ENCODE peak calls at places on chromosomes 16 and 17, in ten cellular contexts. G is heart right ventricle, A is prostate gland, C is brain microvascular endothelial cell, Y is right lobe of liver, U is body of pancreas, K is ovary, R is foreskin keratinocyte, T is adrenal gland, F is cardiac muscle cell. I is an unnamed sample.

GRCh38 chr17:74528491-74529199 is 2.6 kb downstream of the CD300LB start:
- DNase-seq in G (no peak), A (no peak), C (no peak), Y (peak; percentile 48), U (no peak), K (peak; percentile 6), R (no peak), T (peak; percentile 68), F (no peak), I (peak; percentile 22)

GRCh38 chr17:64617125-64617780 is 44.9 kb downstream of the SMURF2 start:
- DNase-seq in G (no peak), A (no peak), C (no peak), Y (no peak), U (no peak), K (no peak), R (no peak), T (no peak), F (no peak), I (no peak)

GRCh38 chr17:70288540-70289290 is 119.4 kb downstream of the KCNJ2 start:
- DNase-seq in G (no peak), A (no peak), C (no peak), Y (no peak), U (no peak), K (no peak), R (peak; percentile 34), T (no peak), F (peak; percentile 22), I (no peak)

GRCh38 chr16:3471518-3472176 is 23.6 kb downstream of the C16orf90 start:
- DNase-seq in G (no peak), A (no peak), C (no peak), Y (no peak), U (no peak), K (no peak), R (no peak), T (no peak), F (no peak), I (no peak)

GRCh38 chr17:82006468-82007227 is 16.0 kb downstream of the CENPX start:
- DNase-seq in G (no peak), A (no peak), C (no peak), Y (no peak), U (no peak), K (no peak), R (peak; percentile 41), T (peak; percentile 76), F (peak; percentile 74), I (no peak)

GRCh38 chr17:41873559-41874292 is 8.5 kb upstream of the KLHL11 start:
- DNase-seq in G (no peak), A (no peak), C (no peak), Y (peak; percentile 85), U (no peak), K (no peak), R (no peak), T (no peak), F (no peak), I (no peak)

GRCh38 chr17:2962729-2963128 is 100.7 kb downstream of the OR1D5 start:
- DNase-seq in G (no peak), A (no peak), C (no peak), Y (peak; percentile 40), U (no peak), K (no peak), R (no peak), T (no peak), F (no peak), I (no peak)

GRCh38 chr16:57834936-57835335 is 32.6 kb upstream of the KIFC3 start:
- DNase-seq in G (no peak), A (no peak), C (peak; percentile 52), Y (no peak), U (no peak), K (no peak), R (peak; percentile 87), T (no peak), F (peak; percentile 29), I (no peak)

GRCh38 chr17:73802314-73802713 is 158.1 kb upstream of the SDK2 start:
- DNase-seq in G (no peak), A (no peak), C (no peak), Y (no peak), U (no peak), K (no peak), R (no peak), T (no peak), F (no peak), I (no peak)

GRCh38 chr17:4539025-4539424 is 16.2 kb downstream of the MYBBP1A start:
- DNase-seq in G (no peak), A (no peak), C (no peak), Y (no peak), U (no peak), K (no peak), R (no peak), T (no peak), F (no peak), I (no peak)

GRCh38 chr17:4541041-4541327 is 14.2 kb downstream of the MYBBP1A start:
- DNase-seq in G (no peak), A (no peak), C (no peak), Y (no peak), U (no peak), K (no peak), R (no peak), T (no peak), F (no peak), I (no peak)

GRCh38 chr17:4541328-4542002 is 13.7 kb downstream of the MYBBP1A start:
- DNase-seq in G (peak; percentile 27), A (no peak), C (no peak), Y (no peak), U (peak; percentile 15), K (no peak), R (no peak), T (no peak), F (no peak), I (no peak)

GRCh38 chr17:4539576-4540223 is 15.5 kb downstream of the MYBBP1A start:
- DNase-seq in G (no peak), A (no peak), C (no peak), Y (no peak), U (no peak), K (no peak), R (no peak), T (no peak), F (no peak), I (no peak)

DNA sequence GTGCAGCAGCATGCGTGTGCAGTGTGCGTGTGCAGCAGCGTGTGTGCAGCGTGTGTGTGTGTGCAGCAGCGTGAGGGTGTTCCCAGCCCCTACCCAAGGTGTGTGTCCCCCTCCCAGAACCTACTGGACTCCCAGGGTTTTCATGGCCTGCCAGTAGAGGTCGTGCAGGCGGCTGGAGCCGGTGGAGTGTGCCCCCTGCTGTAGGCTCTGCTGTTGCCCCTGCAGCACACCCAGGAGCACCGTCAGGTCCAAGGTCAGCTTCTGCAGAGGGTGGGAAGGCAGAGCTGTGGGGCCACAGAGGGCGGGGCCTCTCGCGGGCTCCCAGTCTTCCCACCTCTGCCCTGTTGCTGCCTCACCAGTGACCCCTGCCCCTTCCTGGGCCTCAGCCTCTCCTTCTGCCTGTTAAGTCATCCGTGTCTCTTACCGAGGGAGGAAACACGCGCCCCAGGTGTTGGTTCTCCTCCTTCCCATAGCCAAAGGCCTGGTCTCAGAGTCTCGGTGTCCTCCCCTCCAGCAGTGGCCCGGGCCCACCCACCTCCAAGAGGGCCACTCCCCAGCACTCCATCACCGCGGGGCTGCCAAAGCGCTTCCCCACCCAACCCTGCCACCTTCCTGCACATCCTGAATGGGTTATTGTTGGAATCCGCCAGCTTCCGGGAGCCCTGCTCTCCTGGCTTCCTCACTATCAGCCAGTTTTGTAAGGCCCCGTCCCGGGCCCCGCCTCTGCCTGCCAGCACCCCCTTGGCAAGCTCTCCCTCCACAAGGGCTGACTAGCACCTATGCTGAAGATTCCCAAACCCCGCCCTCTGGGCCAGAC is 14.8 kb downstream of the MYBBP1A start:
- DNase-seq in G (peak; percentile 60), A (no peak), C (no peak), Y (no peak), U (peak; percentile 30), K (peak; percentile 41), R (no peak), T (no peak), F (no peak), I (no peak)
- TF ChIP-seq CTCF in G (peak; percentile 15), A (no peak), C (peak; percentile 36), Y (no peak), U (no peak), K (no peak), R (peak; percentile 44), T (no peak), F (peak; percentile 20), I (no peak)

DNA sequence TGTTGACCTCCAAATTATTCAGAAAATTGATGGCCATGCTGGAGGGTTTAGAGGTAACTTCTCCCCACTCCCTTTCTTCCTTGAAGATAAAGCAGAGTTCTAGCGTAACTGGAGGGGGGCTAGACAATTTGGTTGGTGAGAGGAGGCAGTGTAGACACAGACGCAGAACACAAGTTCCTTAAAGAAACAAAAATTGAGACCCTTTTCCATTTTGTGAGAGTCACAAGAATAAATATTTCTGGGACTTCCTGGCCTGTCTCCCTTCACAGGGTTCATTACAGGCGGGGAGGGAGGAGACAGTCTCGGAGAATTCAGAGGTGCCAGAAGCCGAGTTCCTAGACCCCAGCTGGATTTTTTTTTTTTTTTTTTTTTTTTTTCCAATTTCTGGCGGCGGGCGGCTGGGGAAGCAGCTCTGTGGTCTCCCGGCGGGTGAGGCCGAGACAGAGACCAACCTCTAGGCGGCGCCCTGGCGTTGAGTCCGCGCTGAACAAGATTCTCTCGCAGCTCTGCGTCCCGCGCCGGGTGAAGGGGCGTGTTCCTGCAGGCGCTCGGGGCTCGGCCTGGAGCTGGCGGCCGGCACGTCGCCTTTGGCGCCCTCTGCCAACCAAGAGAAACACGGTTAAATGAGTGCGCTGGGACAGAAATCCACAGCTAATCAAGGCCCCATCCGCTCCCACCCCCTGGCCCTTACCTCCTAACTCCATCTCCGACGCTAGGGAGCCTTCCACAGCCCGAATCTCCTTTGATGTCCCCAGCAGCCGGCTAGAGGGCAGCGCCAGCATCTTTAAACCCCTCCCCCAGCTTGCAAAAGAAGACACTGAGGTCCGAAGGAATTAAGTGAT is 10.2 kb upstream of the HOXB9 start:
- DNase-seq in G (peak; percentile 52), A (no peak), C (no peak), Y (no peak), U (peak; percentile 53), K (no peak), R (no peak), T (peak; percentile 81), F (peak; percentile 66), I (no peak)
- TF ChIP-seq CTCF in G (peak; percentile 36), A (no peak), C (peak; percentile 67), Y (peak; percentile 39), U (peak; percentile 25), K (no peak), R (peak; percentile 57), T (peak; percentile 24), F (peak; percentile 57), I (no peak)

GRCh38 chr17:36755586-36755985 is 154.2 kb downstream of the MRM1 start:
- DNase-seq in G (no peak), A (peak; percentile 13), C (no peak), Y (no peak), U (no peak), K (no peak), R (peak; percentile 6), T (peak; percentile 21), F (peak; percentile 12), I (no peak)
- TF ChIP-seq CTCF in G (no peak), A (peak; percentile 26), C (peak; percentile 65), Y (peak; percentile 8), U (no peak), K (no peak), R (peak; percentile 58), T (no peak), F (peak; percentile 37), I (no peak)

DNA sequence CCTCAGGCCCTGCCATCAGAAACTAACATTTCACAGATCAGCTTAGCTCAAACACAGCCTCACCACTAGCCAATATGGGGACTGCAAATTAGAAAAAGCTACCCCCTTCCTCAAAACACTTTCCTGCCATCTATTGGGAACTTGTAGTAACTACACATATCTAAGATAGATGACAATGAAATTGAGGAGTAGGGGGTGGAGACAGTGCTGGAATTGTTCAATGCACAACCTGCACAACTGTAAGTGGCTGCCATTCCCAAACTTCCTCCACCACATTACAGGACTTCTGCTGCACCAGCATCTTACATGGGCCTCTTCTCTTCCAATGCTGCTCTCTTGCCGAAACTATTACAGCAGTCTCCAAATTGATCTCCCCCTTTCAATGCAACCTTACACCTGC is 21.8 kb downstream of the AIPL1 start:
- DNase-seq in G (no peak), A (no peak), C (no peak), Y (no peak), U (no peak), K (no peak), R (peak; percentile 34), T (no peak), F (peak; percentile 48), I (no peak)
- TF ChIP-seq CTCF in G (peak; percentile 27), A (peak; percentile 21), C (peak; percentile 46), Y (peak; percentile 26), U (peak; percentile 27), K (no peak), R (peak; percentile 78), T (peak; percentile 41), F (peak; percentile 41), I (no peak)

I was measured in omental fat pad.